ENCODE peak calls at places on chromosome 5, in four cellular contexts. One of them, this sample, is unnamed.

GRCh38 chr5:90000351-90000750 is 409.2 kb downstream of the CETN3 start:
- DNase-seq in GM23248: no peak
- DNase-seq in naive thymus-derived CD4-positive, alpha-beta T cell: no peak
- DNase-seq in adrenal gland: no peak
- DNase-seq in this sample: no peak

GRCh38 chr5:81750308-81751008 is 439 bp downstream of the SSBP2 start:
- DNase-seq in naive thymus-derived CD4-positive, alpha-beta T cell: peak; percentile 49
- DNase-seq in adrenal gland: no peak
- DNase-seq in GM23248: peak; percentile 68
- DNase-seq in this sample: no peak

GRCh38 chr5:126124706-126125345 is 298.4 kb upstream of the GRAMD2B start:
- DNase-seq in GM23248: peak; percentile 83
- DNase-seq in naive thymus-derived CD4-positive, alpha-beta T cell: no peak
- DNase-seq in adrenal gland: no peak
- DNase-seq in this sample: no peak

GRCh38 chr5:121144764-121145163 is 680.7 kb downstream of the PRR16 start:
- DNase-seq in adrenal gland: no peak
- DNase-seq in naive thymus-derived CD4-positive, alpha-beta T cell: no peak
- DNase-seq in GM23248: peak; percentile 26
- DNase-seq in this sample: no peak

GRCh38 chr5:6772886-6773285 is 59.7 kb downstream of the TENT4A start:
- DNase-seq in adrenal gland: no peak
- DNase-seq in GM23248: peak; percentile 17
- DNase-seq in naive thymus-derived CD4-positive, alpha-beta T cell: no peak
- DNase-seq in this sample: no peak

GRCh38 chr5:33010851-33011250 is 299.7 kb downstream of the NPR3 start:
- DNase-seq in adrenal gland: no peak
- DNase-seq in GM23248: peak; percentile 59
- DNase-seq in naive thymus-derived CD4-positive, alpha-beta T cell: no peak
- DNase-seq in this sample: no peak

GRCh38 chr5:73363911-73364730 is 84.5 kb downstream of the FOXD1 start:
- DNase-seq in adrenal gland: no peak
- DNase-seq in GM23248: peak; percentile 81
- DNase-seq in naive thymus-derived CD4-positive, alpha-beta T cell: no peak
- DNase-seq in this sample: no peak

GRCh38 chr5:56148453-56148971 is 84.6 kb downstream of the ANKRD55 start:
- DNase-seq in adrenal gland: no peak
- DNase-seq in naive thymus-derived CD4-positive, alpha-beta T cell: peak; percentile 52
- DNase-seq in GM23248: no peak
- DNase-seq in this sample: no peak

GRCh38 chr5:17180957-17181723 is 36.3 kb upstream of the BASP1 start:
- DNase-seq in adrenal gland: no peak
- DNase-seq in naive thymus-derived CD4-positive, alpha-beta T cell: no peak
- DNase-seq in GM23248: peak; percentile 98
- DNase-seq in this sample: no peak

GRCh38 chr5:151660616-151661015 is 26.1 kb downstream of the SPARC start:
- DNase-seq in naive thymus-derived CD4-positive, alpha-beta T cell: no peak
- DNase-seq in GM23248: peak; percentile 92
- DNase-seq in adrenal gland: peak; percentile 53
- DNase-seq in this sample: no peak

GRCh38 chr5:137735531-137736284 is at the start of gene KLHL3:
- DNase-seq in GM23248: peak; percentile 77
- DNase-seq in naive thymus-derived CD4-positive, alpha-beta T cell: peak; percentile 32
- DNase-seq in adrenal gland: peak; percentile 51
- DNase-seq in this sample: no peak

GRCh38 chr5:88879724-88880123 is 3.3 kb downstream of the MEF2C start:
- DNase-seq in naive thymus-derived CD4-positive, alpha-beta T cell: no peak
- DNase-seq in GM23248: no peak
- DNase-seq in adrenal gland: no peak
- DNase-seq in this sample: no peak

GRCh38 chr5:5419291-5420210 is 2.9 kb upstream of the ICE1 start:
- DNase-seq in GM23248: peak; percentile 92
- DNase-seq in adrenal gland: no peak
- DNase-seq in naive thymus-derived CD4-positive, alpha-beta T cell: no peak
- DNase-seq in this sample: no peak

GRCh38 chr5:176785184-176786145 is 24.9 kb upstream of the UNC5A start:
- DNase-seq in adrenal gland: no peak
- DNase-seq in naive thymus-derived CD4-positive, alpha-beta T cell: no peak
- DNase-seq in GM23248: no peak
- DNase-seq in this sample: no peak

GRCh38 chr5:150659360-150660107 is 1.5 kb upstream of the MYOZ3 start:
- DNase-seq in adrenal gland: no peak
- DNase-seq in GM23248: no peak
- DNase-seq in naive thymus-derived CD4-positive, alpha-beta T cell: no peak
- DNase-seq in this sample: no peak

GRCh38 chr5:68242743-68243142 is 27.2 kb downstream of the PIK3R1 start:
- DNase-seq in naive thymus-derived CD4-positive, alpha-beta T cell: no peak
- DNase-seq in adrenal gland: no peak
- DNase-seq in GM23248: no peak
- DNase-seq in this sample: no peak

GRCh38 chr5:124461857-124462423 is 284.5 kb downstream of the ZNF608 start:
- DNase-seq in GM23248: no peak
- DNase-seq in adrenal gland: no peak
- DNase-seq in naive thymus-derived CD4-positive, alpha-beta T cell: no peak
- DNase-seq in this sample: no peak

GRCh38 chr5:57174128-57174849 is 430 bp downstream of the GPBP1 start:
- DNase-seq in adrenal gland: no peak
- DNase-seq in naive thymus-derived CD4-positive, alpha-beta T cell: peak; percentile 49
- DNase-seq in GM23248: peak; percentile 70
- DNase-seq in this sample: peak; percentile 28

GRCh38 chr5:573206-573605 is 38.9 kb upstream of the CEP72 start:
- DNase-seq in GM23248: no peak
- DNase-seq in naive thymus-derived CD4-positive, alpha-beta T cell: no peak
- DNase-seq in adrenal gland: no peak
- DNase-seq in this sample: no peak

GRCh38 chr5:31237159-31237558 is 43.7 kb downstream of the CDH6 start:
- DNase-seq in adrenal gland: no peak
- DNase-seq in GM23248: peak; percentile 12
- DNase-seq in naive thymus-derived CD4-positive, alpha-beta T cell: no peak
- DNase-seq in this sample: no peak

GRCh38 chr5:53019320-53019719 is 30.2 kb downstream of the ITGA2 start:
- DNase-seq in naive thymus-derived CD4-positive, alpha-beta T cell: no peak
- DNase-seq in adrenal gland: peak; percentile 42
- DNase-seq in GM23248: peak; percentile 94
- DNase-seq in this sample: no peak

GRCh38 chr5:39714036-39714698 is 289.4 kb upstream of the DAB2 start:
- DNase-seq in GM23248: peak; percentile 70
- DNase-seq in adrenal gland: peak; percentile 14
- DNase-seq in naive thymus-derived CD4-positive, alpha-beta T cell: no peak
- DNase-seq in this sample: no peak

GRCh38 chr5:14714706-14715105 is 50.2 kb downstream of the OTULIN start:
- DNase-seq in naive thymus-derived CD4-positive, alpha-beta T cell: no peak
- DNase-seq in adrenal gland: no peak
- DNase-seq in GM23248: no peak
- DNase-seq in this sample: no peak

GRCh38 chr5:146337928-146338327 is 711 bp upstream of the POU4F3 start:
- DNase-seq in GM23248: no peak
- DNase-seq in naive thymus-derived CD4-positive, alpha-beta T cell: no peak
- DNase-seq in adrenal gland: no peak
- DNase-seq in this sample: no peak

GRCh38 chr5:61020415-61020814 is 75.4 kb downstream of the NDUFAF2 start:
- DNase-seq in adrenal gland: no peak
- DNase-seq in naive thymus-derived CD4-positive, alpha-beta T cell: no peak
- DNase-seq in GM23248: no peak
- DNase-seq in this sample: no peak

GRCh38 chr5:62305715-62306493 is at the start of gene KIF2A:
- DNase-seq in adrenal gland: peak; percentile 89
- DNase-seq in naive thymus-derived CD4-positive, alpha-beta T cell: peak; percentile 96
- DNase-seq in GM23248: peak; percentile 96
- DNase-seq in this sample: peak; percentile 87

GRCh38 chr5:109630109-109630508 is 59.6 kb upstream of the MAN2A1 start:
- DNase-seq in adrenal gland: no peak
- DNase-seq in GM23248: peak; percentile 16
- DNase-seq in naive thymus-derived CD4-positive, alpha-beta T cell: no peak
- DNase-seq in this sample: no peak

GRCh38 chr5:76303917-76304316 is 99.2 kb upstream of the IQGAP2 start:
- DNase-seq in GM23248: peak; percentile 4
- DNase-seq in naive thymus-derived CD4-positive, alpha-beta T cell: peak; percentile 26
- DNase-seq in adrenal gland: no peak
- DNase-seq in this sample: peak; percentile 21

GRCh38 chr5:165602529-165602928 is 2097.1 kb downstream of the MAT2B start:
- DNase-seq in naive thymus-derived CD4-positive, alpha-beta T cell: no peak
- DNase-seq in adrenal gland: no peak
- DNase-seq in GM23248: no peak
- DNase-seq in this sample: no peak

DNA sequence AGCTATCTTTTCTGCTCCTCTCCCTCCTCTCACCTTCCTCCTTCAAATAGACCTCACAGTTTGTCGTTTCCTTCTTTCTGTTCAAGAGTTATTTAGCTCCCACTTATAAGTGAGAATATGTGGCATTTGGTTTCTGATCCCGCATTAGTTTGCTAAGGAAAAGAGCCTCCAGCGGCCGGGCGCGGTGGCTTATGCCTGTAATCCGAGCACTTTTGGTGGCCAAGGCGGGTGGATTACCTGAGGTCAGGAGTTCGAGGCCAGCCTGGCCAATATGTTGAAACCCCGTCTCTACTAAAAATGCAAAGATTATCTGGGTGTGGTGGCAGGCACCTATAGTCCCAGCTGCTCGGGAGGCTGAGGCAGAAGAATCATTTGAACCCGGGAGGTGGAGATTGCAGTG is 2101.6 kb downstream of the MAT2B start:
- DNase-seq in adrenal gland: no peak
- DNase-seq in naive thymus-derived CD4-positive, alpha-beta T cell: no peak
- DNase-seq in GM23248: no peak
- DNase-seq in this sample: no peak
- H3K9me3 ChIP-seq in adrenal gland: no peaks in the 10 kb centered on the region
- H3K9me3 ChIP-seq in naive thymus-derived CD4-positive, alpha-beta T cell: no peaks in the 10 kb centered on the region
- H3K9me3 ChIP-seq in GM23248: no peaks in the 10 kb centered on the region
- H3K9me3 ChIP-seq in this sample: no peaks in the 10 kb centered on the region

GRCh38 chr5:79243224-79243623 is 7.3 kb downstream of the JMY start:
- DNase-seq in naive thymus-derived CD4-positive, alpha-beta T cell: no peak
- DNase-seq in adrenal gland: no peak
- DNase-seq in GM23248: no peak
- DNase-seq in this sample: no peak
- H3K4me1 ChIP-seq in naive thymus-derived CD4-positive, alpha-beta T cell: peaks cover 44% of the 10 kb centered on the region
- H3K4me1 ChIP-seq in adrenal gland: peaks cover 23% of the 10 kb centered on the region
- H3K4me1 ChIP-seq in GM23248: peaks cover 9% of the 10 kb centered on the region
- H3K4me1 ChIP-seq in this sample: peaks cover 10% of the 10 kb centered on the region

DNA sequence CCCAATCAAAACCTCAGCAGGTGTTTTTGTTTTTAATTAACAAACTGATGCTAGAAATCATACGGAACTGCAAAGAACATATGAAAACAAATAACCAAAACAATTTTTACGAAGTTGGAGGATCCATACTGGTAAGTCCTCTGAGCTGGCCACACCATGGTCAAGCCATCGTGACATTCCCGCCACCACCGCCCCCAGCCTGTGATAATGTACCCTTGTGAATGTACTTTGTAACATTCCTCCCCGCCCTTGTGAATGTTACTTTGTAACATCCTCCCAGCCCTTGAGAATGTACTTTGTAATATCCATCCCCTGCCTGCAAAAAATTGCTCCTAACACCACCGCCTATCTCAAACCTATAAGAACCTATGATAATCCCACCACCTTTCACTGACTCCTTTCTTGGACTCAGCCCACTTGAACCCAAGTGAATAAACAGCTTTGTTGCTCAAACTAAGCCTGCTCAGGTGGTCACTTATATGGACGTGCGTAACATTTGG is 63.3 kb downstream of the RAPGEF6 start:
- DNase-seq in adrenal gland: no peak
- DNase-seq in GM23248: no peak
- DNase-seq in naive thymus-derived CD4-positive, alpha-beta T cell: no peak
- DNase-seq in this sample: no peak
- H3K9me3 ChIP-seq in adrenal gland: no peaks in the 10 kb centered on the region
- H3K9me3 ChIP-seq in GM23248: no peaks in the 10 kb centered on the region
- H3K9me3 ChIP-seq in naive thymus-derived CD4-positive, alpha-beta T cell: no peaks in the 10 kb centered on the region
- H3K9me3 ChIP-seq in this sample: no peaks in the 10 kb centered on the region

DNA sequence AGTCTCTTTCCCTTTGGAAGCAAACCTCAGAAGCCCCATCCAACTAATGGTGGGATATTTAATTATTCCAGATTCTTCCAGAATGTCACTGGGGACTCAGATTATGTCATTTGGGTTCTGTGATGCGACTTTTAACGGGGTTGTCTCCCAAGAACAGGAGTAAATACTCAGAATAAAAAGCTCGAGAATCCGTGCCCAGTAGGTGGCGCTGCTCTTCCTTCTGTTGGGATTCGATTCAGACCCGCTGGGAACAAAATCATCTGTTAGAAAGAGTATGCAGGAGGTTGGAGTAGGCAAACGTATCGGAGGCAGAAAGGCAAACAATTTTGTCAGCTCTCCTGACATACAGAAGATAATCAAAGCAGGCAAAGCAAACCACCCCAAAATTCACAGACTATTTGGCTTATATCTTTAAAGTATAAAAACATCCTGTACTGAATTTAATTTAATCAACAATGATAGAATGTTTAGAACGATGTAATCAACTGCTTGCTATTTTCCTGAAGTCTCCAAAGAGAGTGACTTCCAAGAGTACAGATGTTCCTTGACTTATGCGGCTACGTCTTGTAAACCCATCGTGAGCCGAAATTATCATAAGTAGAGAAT is 169.9 kb upstream of the RAI14 start:
- DNase-seq in naive thymus-derived CD4-positive, alpha-beta T cell: peak; percentile 61
- DNase-seq in adrenal gland: peak; percentile 83
- DNase-seq in GM23248: peak; percentile 90
- DNase-seq in this sample: no peak
- H3K4me1 ChIP-seq in naive thymus-derived CD4-positive, alpha-beta T cell: no peaks in the 10 kb centered on the region
- H3K4me1 ChIP-seq in adrenal gland: peaks cover 4% of the 10 kb centered on the region
- H3K4me1 ChIP-seq in GM23248: peaks cover 47% of the 10 kb centered on the region
- H3K4me1 ChIP-seq in this sample: no peaks in the 10 kb centered on the region

GRCh38 chr5:127275641-127276193 is 14.9 kb upstream of the MEGF10 start:
- DNase-seq in adrenal gland: no peak
- DNase-seq in GM23248: no peak
- DNase-seq in naive thymus-derived CD4-positive, alpha-beta T cell: no peak
- DNase-seq in this sample: no peak

GRCh38 chr5:127280494-127281220 is 9.9 kb upstream of the MEGF10 start:
- DNase-seq in naive thymus-derived CD4-positive, alpha-beta T cell: no peak
- DNase-seq in adrenal gland: no peak
- DNase-seq in GM23248: no peak
- DNase-seq in this sample: no peak

DNA sequence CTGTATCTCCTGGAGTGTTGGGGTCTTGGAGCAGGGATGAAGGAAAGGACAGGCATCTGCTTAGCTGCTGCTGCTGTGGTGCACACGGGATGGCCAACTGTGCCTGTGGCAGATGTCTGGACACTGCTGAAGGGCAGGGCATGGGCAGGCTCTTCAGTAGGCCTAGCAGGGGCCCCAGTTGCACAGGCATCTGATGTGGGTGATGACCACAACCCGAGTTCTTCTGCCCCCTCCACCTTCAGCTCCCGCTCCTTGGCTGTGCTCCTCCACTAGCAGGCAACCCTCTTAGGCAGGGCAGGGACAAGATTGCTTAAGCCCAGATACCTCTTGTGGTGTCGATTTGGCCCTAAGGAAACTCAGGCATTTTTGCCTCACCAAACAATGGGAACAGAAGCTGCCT is 9.0 kb upstream of the MEGF10 start:
- DNase-seq in GM23248: no peak
- DNase-seq in adrenal gland: no peak
- DNase-seq in naive thymus-derived CD4-positive, alpha-beta T cell: no peak
- DNase-seq in this sample: no peak
- H3K9me3 ChIP-seq in GM23248: no peaks in the 10 kb centered on the region
- H3K9me3 ChIP-seq in adrenal gland: no peaks in the 10 kb centered on the region
- H3K9me3 ChIP-seq in naive thymus-derived CD4-positive, alpha-beta T cell: no peaks in the 10 kb centered on the region
- H3K9me3 ChIP-seq in this sample: no peaks in the 10 kb centered on the region